ENCODE peak calls at places on chromosome X, in eight cellular contexts. V is activated CD4-positive, alpha-beta T cell treated with anti-CD3 and anti-CD28 coated beads, Interleukin-2, amount 50 U/mL, for 4 hours; N is NK-92 treated with Interleukin-12 subunit alpha and Interleukin-12 subunit beta, amount 100 ng/mL, for 24 hours; L is activated CD8-positive, alpha-beta memory T cell treated with anti-CD3 and anti-CD28 coated beads for 48 hours; P is uterus; D is NCI-H2081; J is nephron progenitor cell; C is ureter. U is an unnamed sample.

GRCh38 chrX:18099745-18100144 is 120.9 kb downstream of the BEND2 start:
- DNase-seq in V (no peak), N (no peak), L (no peak), P (no peak), D (peak), J (no peak), C (no peak), U (no peak)

GRCh38 chrX:9873952-9874351 is 87.7 kb downstream of the SHROOM2 start:
- DNase-seq in V (peak), N (no peak), L (peak), P (no peak), D (peak), J (no peak), C (no peak), U (peak)

GRCh38 chrX:19839770-19840254 is 47.6 kb downstream of the SH3KBP1 start:
- DNase-seq in V (no peak), N (no peak), L (no peak), P (no peak), D (no peak), J (no peak), C (no peak), U (peak)

GRCh38 chrX:9071031-9071650 is 37.2 kb upstream of the FAM9B start:
- DNase-seq in V (no peak), N (no peak), L (no peak), P (no peak), D (no peak), J (no peak), C (no peak), U (peak)

GRCh38 chrX:40922307-40922706 is 162.9 kb upstream of the USP9X start:
- DNase-seq in V (no peak), N (no peak), L (no peak), P (no peak), D (peak), J (no peak), C (no peak), U (peak)

GRCh38 chrX:154412468-154412867 is 1.1 kb downstream of the TAFAZZIN start:
- DNase-seq in V (no peak), N (peak), L (no peak), P (peak), D (no peak), J (no peak), C (no peak), U (no peak)

GRCh38 chrX:39174761-39175417 is 373.6 kb downstream of the MID1IP1 start:
- DNase-seq in V (peak), N (peak), L (no peak), P (peak), D (peak), J (no peak), C (no peak), U (no peak)

GRCh38 chrX:129769467-129770154 is 10.1 kb upstream of the SASH3 start:
- DNase-seq in V (peak), N (peak), L (no peak), P (no peak), D (no peak), J (no peak), C (no peak), U (no peak)

GRCh38 chrX:31138124-31138523 is 66.3 kb upstream of the FTHL17 start:
- DNase-seq in V (no peak), N (no peak), L (no peak), P (no peak), D (no peak), J (no peak), C (no peak), U (no peak)

GRCh38 chrX:112851161-112851779 is 10.6 kb upstream of the AMOT start:
- DNase-seq in V (no peak), N (peak), L (no peak), P (no peak), D (peak), J (no peak), C (no peak), U (no peak)

GRCh38 chrX:75086731-75087195 is 69.3 kb downstream of the ABCB7 start:
- DNase-seq in V (no peak), N (no peak), L (no peak), P (no peak), D (no peak), J (no peak), C (no peak), U (no peak)

GRCh38 chrX:50860518-50860917 is 46.5 kb upstream of the SHROOM4 start:
- DNase-seq in V (no peak), N (no peak), L (no peak), P (no peak), D (no peak), J (no peak), C (no peak), U (no peak)

GRCh38 chrX:69429339-69430014 is 74.6 kb upstream of the NALF2 start:
- DNase-seq in V (no peak), N (no peak), L (no peak), P (no peak), D (no peak), J (no peak), C (no peak), U (no peak)

GRCh38 chrX:139844884-139845283 is 88.0 kb downstream of the ATP11C start:
- DNase-seq in V (no peak), N (no peak), L (no peak), P (no peak), D (no peak), J (no peak), C (no peak), U (no peak)

GRCh38 chrX:22664826-22665225 is 334.9 kb upstream of the DDX53 start:
- DNase-seq in V (no peak), N (no peak), L (no peak), P (no peak), D (no peak), J (no peak), C (no peak), U (no peak)

GRCh38 chrX:136065044-136065671 is 79.9 kb downstream of the SLC9A6 start:
- DNase-seq in V (no peak), N (no peak), L (no peak), P (peak), D (no peak), J (peak), C (no peak), U (peak)

GRCh38 chrX:68697465-68698125 is 50.1 kb downstream of the STARD8 start:
- DNase-seq in V (no peak), N (no peak), L (no peak), P (no peak), D (no peak), J (no peak), C (no peak), U (no peak)

GRCh38 chrX:41931591-41931990 is 8.2 kb upstream of the CASK start:
- DNase-seq in V (no peak), N (no peak), L (no peak), P (no peak), D (no peak), J (no peak), C (no peak), U (no peak)

GRCh38 chrX:55142206-55142918 is 53.5 kb downstream of the PAGE2 start:
- DNase-seq in V (no peak), N (no peak), L (no peak), P (no peak), D (no peak), J (no peak), C (no peak), U (no peak)

GRCh38 chrX:132219343-132219768 is at the start of gene RAP2C:
- DNase-seq in V (peak), N (peak), L (no peak), P (peak), D (peak), J (peak), C (peak), U (peak)

GRCh38 chrX:45191820-45192409 is 8.8 kb downstream of the DIPK2B start:
- DNase-seq in V (no peak), N (no peak), L (no peak), P (no peak), D (no peak), J (no peak), C (no peak), U (no peak)

GRCh38 chrX:47643926-47644325 is 6.4 kb downstream of the ELK1 start:
- DNase-seq in V (no peak), N (no peak), L (no peak), P (no peak), D (peak), J (no peak), C (no peak), U (no peak)

GRCh38 chrX:30364229-30364628 is 55.0 kb upstream of the NR0B1 start:
- DNase-seq in V (no peak), N (no peak), L (no peak), P (no peak), D (peak), J (no peak), C (no peak), U (no peak)

GRCh38 chrX:67317725-67318124 is 226.1 kb upstream of the AR start:
- DNase-seq in V (no peak), N (no peak), L (no peak), P (no peak), D (no peak), J (no peak), C (no peak), U (no peak)

GRCh38 chrX:78513996-78514745 is 145.0 kb downstream of the RTL3 start:
- DNase-seq in V (no peak), N (no peak), L (no peak), P (no peak), D (no peak), J (no peak), C (no peak), U (no peak)

GRCh38 chrX:49988128-49988527 is 65.7 kb downstream of the CLCN5 start:
- DNase-seq in V (no peak), N (no peak), L (no peak), P (no peak), D (no peak), J (no peak), C (no peak), U (no peak)

GRCh38 chrX:119990995-119991787 is 47.6 kb upstream of the NKAP start:
- DNase-seq in V (no peak), N (no peak), L (no peak), P (no peak), D (no peak), J (no peak), C (peak), U (no peak)

GRCh38 chrX:110418857-110419249 is 60.2 kb downstream of the RTL9 start:
- DNase-seq in V (no peak), N (no peak), L (no peak), P (no peak), D (no peak), J (no peak), C (no peak), U (peak)

GRCh38 chrX:115229337-115229991 is 4.4 kb downstream of the LRCH2 start:
- DNase-seq in V (no peak), N (no peak), L (no peak), P (no peak), D (peak), J (no peak), C (no peak), U (peak)

GRCh38 chrX:13845721-13846378 is 29.0 kb upstream of the GPM6B start:
- DNase-seq in V (no peak), N (no peak), L (no peak), P (no peak), D (no peak), J (no peak), C (no peak), U (no peak)

GRCh38 chrX:11261260-11261659 is 32.0 kb upstream of the AMELX start:
- DNase-seq in V (no peak), N (no peak), L (no peak), P (no peak), D (no peak), J (no peak), C (no peak), U (peak)

GRCh38 chrX:79036152-79036551 is 91.0 kb downstream of the P2RY10 start:
- DNase-seq in V (no peak), N (no peak), L (no peak), P (no peak), D (no peak), J (no peak), C (no peak), U (no peak)

GRCh38 chrX:38664285-38664684 is 102.9 kb downstream of the TSPAN7 start:
- DNase-seq in V (no peak), N (no peak), L (no peak), P (no peak), D (peak), J (peak), C (no peak), U (peak)

GRCh38 chrX:153530411-153531145 is 13.1 kb downstream of the ATP2B3 start:
- DNase-seq in V (no peak), N (no peak), L (no peak), P (no peak), D (no peak), J (no peak), C (no peak), U (no peak)

GRCh38 chrX:153727108-153727931 is 2.7 kb downstream of the ABCD1 start:
- DNase-seq in V (no peak), N (no peak), L (no peak), P (no peak), D (peak), J (no peak), C (no peak), U (no peak)

GRCh38 chrX:30151964-30152363 is 63.4 kb upstream of the MAGEB2 start:
- DNase-seq in V (no peak), N (no peak), L (no peak), P (no peak), D (no peak), J (no peak), C (no peak), U (no peak)

GRCh38 chrX:118530537-118530936 is 34.9 kb downstream of the DOCK11 start:
- DNase-seq in V (no peak), N (no peak), L (no peak), P (no peak), D (no peak), J (no peak), C (no peak), U (peak)

GRCh38 chrX:74383611-74384010 is 37.7 kb upstream of the SLC16A2 start:
- DNase-seq in V (no peak), N (no peak), L (no peak), P (peak), D (peak), J (peak), C (no peak), U (peak)